ENCODE peak calls at places on chromosomes 4 and X, in ten cellular contexts. I is heart left ventricle, Q is body of pancreas, T is HCT116, C is ovary, R is esophagus muscularis mucosa, W is tibial nerve, F is endothelial cell of umbilical vein, G is spleen, K is A549. A is an unnamed sample.

GRCh38 chr4:65589331-65589730 is 81.0 kb downstream of the EPHA5 start:
- DNase-seq in G (no peak), C (no peak), F (no peak), T (no peak), I (no peak), K (no peak), Q (no peak), R (no peak), W (no peak), A (peak)

GRCh38 chr4:168560184-168560834 is 63.5 kb downstream of the PALLD start:
- DNase-seq in W (no peak), Q (peak), G (no peak), C (no peak), F (peak), K (no peak), R (no peak), T (no peak), I (no peak), A (peak)

GRCh38 chrX:45584717-45585116 is 384.0 kb upstream of the DIPK2B start:
- DNase-seq in F (no peak), W (no peak), I (no peak), G (no peak), C (no peak), T (no peak), Q (no peak), K (no peak), R (no peak), A (no peak)

GRCh38 chr4:168666531-168666930 is 169.7 kb downstream of the PALLD start:
- DNase-seq in I (no peak), K (no peak), R (no peak), T (no peak), C (no peak), F (no peak), Q (no peak), G (no peak), W (no peak), A (no peak)

GRCh38 chrX:66008403-66008970 is 31.4 kb downstream of the VSIG4 start:
- DNase-seq in F (no peak), C (no peak), K (no peak), G (no peak), W (no peak), T (no peak), I (no peak), R (no peak), Q (no peak), A (no peak)

GRCh38 chr4:3270141-3270611 is 21.2 kb downstream of the MSANTD1 start:
- DNase-seq in K (no peak), C (no peak), F (no peak), Q (peak), T (no peak), R (no peak), G (no peak), W (no peak), I (peak), A (no peak)

GRCh38 chr4:124178449-124179021 is 534.0 kb downstream of the ANKRD50 start:
- DNase-seq in T (no peak), I (no peak), C (no peak), R (no peak), Q (no peak), K (no peak), G (no peak), W (peak), F (peak), A (no peak)

GRCh38 chr4:144179152-144179739 is 38.7 kb upstream of the GYPA start:
- DNase-seq in K (no peak), W (no peak), G (no peak), C (no peak), I (no peak), Q (no peak), T (no peak), F (peak), R (no peak), A (no peak)

GRCh38 chrX:126489141-126489540 is 63.5 kb downstream of the DCAF12L1 start:
- DNase-seq in R (no peak), I (no peak), Q (no peak), F (no peak), T (no peak), W (no peak), G (no peak), K (no peak), C (no peak), A (no peak)

GRCh38 chr4:189202869-189203271 is 737.8 kb upstream of the FRG1 start:
- DNase-seq in I (no peak), T (no peak), Q (no peak), K (peak), R (no peak), W (no peak), C (no peak), G (no peak), F (no peak), A (no peak)

GRCh38 chr4:46937493-46937892 is 28.4 kb upstream of the COX7B2 start:
- DNase-seq in G (no peak), F (peak), C (no peak), I (no peak), W (no peak), K (no peak), R (no peak), Q (no peak), T (no peak), A (no peak)

GRCh38 chr4:159655547-159655946 is 552.7 kb downstream of the RAPGEF2 start:
- DNase-seq in R (no peak), C (no peak), F (no peak), W (no peak), T (peak), G (no peak), K (no peak), Q (no peak), I (no peak), A (no peak)

GRCh38 chrX:87873988-87874500 is 356.4 kb downstream of the KLHL4 start:
- DNase-seq in Q (no peak), I (no peak), W (no peak), F (no peak), G (no peak), T (no peak), K (no peak), R (no peak), C (no peak), A (no peak)

GRCh38 chrX:63281465-63281864 is 69.7 kb downstream of the SPIN4 start:
- DNase-seq in Q (no peak), G (no peak), R (no peak), K (no peak), C (no peak), W (no peak), I (no peak), F (peak), T (no peak), A (no peak)

GRCh38 chr4:3532714-3533336 is 603 bp upstream of the LRPAP1 start:
- DNase-seq in G (no peak), I (peak), W (no peak), T (no peak), C (no peak), R (no peak), K (no peak), F (no peak), Q (no peak), A (no peak)

GRCh38 chr4:49032440-49033161 is 46.5 kb downstream of the CWH43 start:
- DNase-seq in F (peak), R (no peak), Q (no peak), I (no peak), K (peak), T (peak), G (no peak), W (no peak), C (no peak), A (no peak)

GRCh38 chr4:4839471-4839810 is 20.0 kb upstream of the MSX1 start:
- DNase-seq in K (no peak), W (no peak), T (no peak), G (no peak), Q (no peak), R (no peak), C (no peak), F (no peak), I (no peak), A (no peak)

GRCh38 chr4:94803181-94803580 is 45.4 kb downstream of the BMPR1B start:
- DNase-seq in Q (no peak), C (no peak), W (no peak), F (no peak), R (no peak), K (no peak), T (no peak), I (no peak), G (no peak), A (no peak)

GRCh38 chr4:173878701-173879100 is 348.7 kb upstream of the HAND2 start:
- DNase-seq in K (peak), G (no peak), R (no peak), C (no peak), Q (peak), I (peak), T (no peak), F (no peak), W (no peak), A (no peak)

GRCh38 chr4:62191446-62191845 is 991.3 kb downstream of the ADGRL3 start:
- DNase-seq in C (no peak), T (no peak), W (no peak), F (no peak), K (no peak), Q (no peak), G (no peak), R (no peak), I (no peak), A (no peak)

GRCh38 chr4:170671171-170671570 is 581.4 kb upstream of the AADAT start:
- DNase-seq in C (no peak), T (no peak), K (no peak), R (no peak), I (no peak), G (no peak), F (no peak), W (no peak), Q (no peak), A (no peak)

GRCh38 chrX:43813898-43814297 is 68.4 kb downstream of the MAOB start:
- DNase-seq in W (no peak), I (no peak), R (no peak), Q (no peak), T (peak), G (no peak), C (peak), F (no peak), K (peak), A (no peak)

GRCh38 chrX:68175569-68175968 is 257.7 kb downstream of the OPHN1 start:
- DNase-seq in G (no peak), F (no peak), Q (no peak), I (no peak), C (no peak), R (no peak), T (no peak), W (no peak), K (no peak), A (no peak)

GRCh38 chr4:81166431-81166830 is 48.6 kb downstream of the PRKG2 start:
- DNase-seq in K (no peak), W (no peak), I (no peak), R (no peak), G (no peak), T (no peak), F (no peak), C (no peak), Q (no peak), A (no peak)

GRCh38 chr4:166172619-166173018 is 299.6 kb downstream of the TLL1 start:
- DNase-seq in I (no peak), G (no peak), F (no peak), W (no peak), R (no peak), C (no peak), K (no peak), Q (no peak), T (no peak), A (no peak)

GRCh38 chr4:112361181-112361791 is 64.1 kb downstream of the ALPK1 start:
- DNase-seq in R (no peak), K (peak), F (no peak), T (no peak), G (no peak), I (no peak), C (no peak), Q (no peak), W (no peak), A (no peak)

DNA sequence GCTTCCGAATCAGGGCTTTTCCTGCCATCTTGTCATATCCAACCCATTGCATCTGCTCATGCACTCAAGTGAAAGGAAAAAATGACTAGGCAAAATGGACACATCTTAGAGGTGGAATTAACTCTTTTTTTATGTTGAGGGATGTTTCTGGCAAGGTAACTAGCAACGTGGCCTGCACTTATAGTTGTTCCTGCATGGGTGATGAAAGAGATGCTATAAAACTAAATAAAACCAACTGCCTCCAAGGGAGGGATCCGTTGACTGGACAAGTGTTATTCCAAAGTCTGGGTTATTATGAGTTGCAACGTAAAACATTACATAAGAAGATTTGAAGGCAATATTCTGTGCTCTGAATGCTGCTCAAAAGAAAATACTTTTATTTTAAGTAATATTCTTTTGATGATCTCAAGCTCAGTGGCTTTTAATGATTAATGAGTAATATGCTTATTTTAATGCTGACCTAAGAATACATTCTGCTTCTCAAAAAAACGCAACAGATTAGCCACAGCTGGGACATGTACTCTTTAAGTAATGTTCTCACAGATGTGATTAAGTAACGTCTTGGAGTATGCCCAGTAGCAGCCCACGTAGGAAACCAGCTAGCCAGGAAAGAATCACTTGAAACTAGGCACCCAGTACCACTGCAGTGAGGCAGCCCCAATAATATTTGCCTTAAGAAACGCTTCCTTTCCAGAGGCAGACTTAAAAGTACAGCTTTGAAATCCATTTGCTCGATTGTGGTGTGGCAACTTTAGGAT is 27.4 kb downstream of the KLF3 start:
- DNase-seq in Q (no peak), F (no peak), I (peak), R (no peak), C (no peak), G (no peak), K (no peak), T (no peak), W (no peak), A (no peak)
- TF ChIP-seq POLR2A in Q (no peak), F (no peak), I (no peak), R (no peak), C (no peak), G (no peak), K (no peak), T (no peak), W (no peak), A (no peak)

GRCh38 chr4:152540293-152540674 is 4.4 kb upstream of the FBXW7 start:
- DNase-seq in G (no peak), T (no peak), F (no peak), Q (no peak), R (no peak), I (no peak), W (no peak), K (peak), C (no peak), A (no peak)
- TF ChIP-seq POLR2A in G (no peak), T (no peak), F (no peak), Q (no peak), R (no peak), I (no peak), W (no peak), K (no peak), C (no peak), A (no peak)

DNA sequence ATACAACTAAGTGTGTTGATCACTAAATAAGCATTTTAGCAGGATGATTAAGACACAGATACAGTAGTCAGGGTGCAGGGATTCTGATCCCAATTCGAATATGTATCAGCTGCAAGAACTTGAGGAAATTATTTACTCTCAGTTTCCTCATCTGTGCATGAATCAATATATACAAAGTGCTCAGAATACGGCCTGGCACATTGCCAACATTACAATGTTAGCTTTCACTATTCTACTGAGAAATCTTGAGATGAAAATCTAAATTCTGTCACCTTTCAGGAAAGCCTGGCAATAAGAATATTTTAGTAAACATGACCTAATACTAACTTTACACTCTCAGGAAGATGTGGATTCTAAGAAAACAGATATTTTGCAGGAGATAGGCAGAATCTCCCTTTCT is 1001.6 kb upstream of the IGFBP7 start:
- DNase-seq in W (no peak), I (no peak), K (no peak), R (no peak), G (no peak), T (no peak), C (no peak), F (no peak), Q (no peak), A (no peak)
- TF ChIP-seq POLR2A in W (no peak), I (no peak), K (no peak), R (no peak), G (no peak), T (no peak), C (no peak), F (no peak), Q (no peak), A (no peak)

GRCh38 chrX:40156472-40157227 is 58.9 kb upstream of the BCOR start:
- DNase-seq in W (no peak), F (no peak), K (no peak), T (no peak), R (no peak), I (peak), G (no peak), C (peak), Q (no peak), A (no peak)

GRCh38 chrX:40155617-40156471 is 58.1 kb upstream of the BCOR start:
- DNase-seq in G (no peak), Q (no peak), W (no peak), R (no peak), K (peak), T (no peak), C (peak), I (no peak), F (no peak), A (no peak)

GRCh38 chrX:40157228-40158035 is 59.7 kb upstream of the BCOR start:
- DNase-seq in T (no peak), I (no peak), Q (no peak), C (no peak), G (no peak), F (no peak), R (no peak), K (no peak), W (no peak), A (no peak)

GRCh38 chrX:40154853-40155616 is 57.3 kb upstream of the BCOR start:
- DNase-seq in I (peak), G (peak), C (peak), K (peak), T (no peak), Q (peak), W (peak), R (peak), F (peak), A (no peak)

DNA sequence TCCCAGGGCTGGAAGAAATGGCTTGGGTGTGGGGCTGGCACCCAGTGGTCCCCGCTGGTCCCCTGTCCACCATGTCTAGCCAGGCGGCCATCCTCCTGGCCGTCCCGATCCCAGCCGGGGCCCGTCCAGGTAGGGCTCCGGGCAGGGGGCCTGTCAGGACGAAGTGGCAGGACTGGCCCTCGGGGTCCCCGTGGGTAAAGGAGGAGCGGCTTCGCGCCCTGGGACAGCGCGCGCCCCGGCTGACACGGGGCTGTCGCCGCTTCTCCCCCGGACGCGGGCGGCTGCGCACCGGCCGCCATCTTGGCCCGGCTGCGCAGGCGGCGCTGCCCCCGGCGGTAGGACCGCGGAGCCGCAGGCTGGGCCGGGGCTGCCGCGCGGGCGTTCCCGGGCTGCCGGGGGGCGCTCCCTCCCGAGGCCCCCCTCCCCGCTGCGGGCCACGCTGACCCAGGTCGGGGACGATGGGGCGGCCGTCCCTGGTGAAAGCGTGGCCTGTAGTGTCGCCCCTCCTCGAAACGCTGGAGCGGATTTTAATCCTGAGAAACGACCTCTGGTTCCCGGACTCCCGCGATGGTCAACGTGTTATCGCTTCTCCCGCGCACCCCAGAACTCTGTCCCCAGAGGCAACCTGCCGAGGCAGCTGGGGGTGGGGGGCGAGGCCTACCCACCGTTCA is 60.4 kb upstream of the BCOR start:
- DNase-seq in F (no peak), G (peak), T (no peak), K (peak), I (peak), R (no peak), W (no peak), C (peak), Q (no peak), A (no peak)
- TF ChIP-seq POLR2A in F (no peak), G (no peak), T (no peak), K (peak), I (no peak), R (no peak), W (no peak), C (peak), Q (peak), A (no peak)

GRCh38 chr4:40629401-40630334 is at the start of gene RBM47:
- DNase-seq in I (peak), R (no peak), Q (peak), F (peak), T (peak), C (peak), K (peak), G (peak), W (peak), A (peak)
- TF ChIP-seq POLR2A in I (no peak), R (no peak), Q (peak), F (no peak), T (no peak), C (no peak), K (peak), G (no peak), W (no peak), A (peak)

GRCh38 chrX:49199906-49200771 is at the start of gene SYP:
- DNase-seq in G (peak), F (peak), T (peak), I (peak), W (peak), R (peak), K (peak), C (peak), Q (peak), A (peak)
- TF ChIP-seq POLR2A in G (peak), F (peak), T (peak), I (no peak), W (peak), R (peak), K (peak), C (peak), Q (peak), A (peak)

DNA sequence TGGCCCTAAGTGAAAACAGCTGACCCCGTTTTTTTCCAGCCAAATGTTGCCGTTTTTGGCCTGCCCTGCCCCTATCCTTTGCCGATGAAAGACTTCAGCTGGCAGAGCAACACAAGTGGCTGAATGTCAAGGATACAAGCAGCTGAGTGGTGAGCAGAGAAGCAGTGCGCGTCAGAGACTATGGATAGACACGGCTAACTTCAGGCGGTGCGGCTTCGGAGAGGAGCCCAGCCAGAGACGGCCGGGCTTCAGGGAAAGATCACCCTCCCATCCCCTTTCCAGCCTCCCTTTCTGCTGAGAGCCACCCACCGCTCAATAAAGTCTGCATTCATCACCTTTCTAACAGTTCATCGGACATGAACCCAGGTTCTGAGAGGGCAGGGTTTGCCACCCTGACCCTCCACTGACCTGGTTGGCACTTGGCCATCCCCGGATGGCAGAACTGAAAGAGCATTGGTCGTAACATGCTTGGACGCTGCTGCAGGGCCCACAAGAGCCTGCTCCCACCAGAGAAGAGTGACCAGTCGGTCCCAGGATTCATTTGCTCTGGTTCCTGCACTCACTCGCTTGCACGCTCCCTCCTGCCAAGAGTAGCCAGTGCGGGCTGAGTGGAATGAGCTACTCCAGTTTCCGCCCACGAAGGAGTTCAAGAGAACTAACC is 125.8 kb downstream of the PPEF1 start:
- DNase-seq in R (no peak), Q (peak), C (peak), I (peak), K (no peak), G (no peak), T (no peak), F (no peak), W (peak), A (no peak)
- TF ChIP-seq POLR2A in R (no peak), Q (no peak), C (no peak), I (no peak), K (no peak), G (no peak), T (no peak), F (no peak), W (no peak), A (no peak)

GRCh38 chr4:38157592-38157991 is 197.4 kb downstream of the PTTG2 start:
- DNase-seq in I (peak), F (no peak), W (no peak), Q (peak), R (no peak), T (no peak), G (no peak), K (peak), C (no peak), A (no peak)
- TF ChIP-seq POLR2A in I (no peak), F (no peak), W (no peak), Q (no peak), R (no peak), T (no peak), G (no peak), K (no peak), C (no peak), A (no peak)

A was measured in prostate gland.